ENCODE peak calls at places on chromosome 22, in eight cellular contexts. T, H, X, M, B, Q, K and E are unnamed samples.

GRCh38 chr22:50621491-50621880 is 6.5 kb downstream of the ARSA start:
- DNase-seq in B (no peak), T (no peak), K (no peak), M (no peak), X (no peak), Q (no peak), H (no peak), E (peak; percentile 60)

GRCh38 chr22:30474683-30475424 is 3.0 kb upstream of the SEC14L3 start:
- DNase-seq in M (peak; percentile 12), X (no peak), Q (no peak), T (no peak), H (peak; percentile 37), K (no peak), B (no peak), E (no peak)

GRCh38 chr22:32313532-32313931 is 44.1 kb upstream of the RFPL3 start:
- DNase-seq in X (no peak), M (no peak), B (no peak), Q (no peak), K (no peak), H (no peak), T (no peak), E (no peak)

GRCh38 chr22:17098379-17098819 is 13.6 kb downstream of the IL17RA start:
- DNase-seq in X (no peak), H (no peak), M (no peak), B (no peak), T (no peak), K (no peak), Q (no peak), E (no peak)

GRCh38 chr22:35629406-35630234 is 12.5 kb upstream of the MB start:
- DNase-seq in M (peak; percentile 77), K (no peak), B (peak; percentile 73), Q (peak; percentile 94), H (peak; percentile 64), T (peak; percentile 55), X (no peak), E (no peak)

GRCh38 chr22:35349704-35350538 is 31.0 kb upstream of the HMOX1 start:
- DNase-seq in K (no peak), T (no peak), X (no peak), B (no peak), M (peak; percentile 61), Q (no peak), H (peak; percentile 39), E (no peak)

GRCh38 chr22:46079093-46079860 is 71.0 kb upstream of the PPARA start:
- DNase-seq in T (peak; percentile 13), Q (no peak), H (no peak), B (no peak), X (peak; percentile 27), M (peak; percentile 66), K (no peak), E (no peak)

GRCh38 chr22:46233231-46233630 is 16.9 kb downstream of the CDPF1 start:
- DNase-seq in H (peak; percentile 77), B (peak; percentile 33), T (no peak), M (peak; percentile 76), Q (no peak), K (peak; percentile 18), X (peak; percentile 50), E (no peak)

GRCh38 chr22:31286360-31287255 is 5.7 kb downstream of the PIK3IP1 start:
- DNase-seq in M (no peak), X (no peak), H (no peak), T (no peak), Q (no peak), K (no peak), B (no peak), E (peak; percentile 55)

DNA sequence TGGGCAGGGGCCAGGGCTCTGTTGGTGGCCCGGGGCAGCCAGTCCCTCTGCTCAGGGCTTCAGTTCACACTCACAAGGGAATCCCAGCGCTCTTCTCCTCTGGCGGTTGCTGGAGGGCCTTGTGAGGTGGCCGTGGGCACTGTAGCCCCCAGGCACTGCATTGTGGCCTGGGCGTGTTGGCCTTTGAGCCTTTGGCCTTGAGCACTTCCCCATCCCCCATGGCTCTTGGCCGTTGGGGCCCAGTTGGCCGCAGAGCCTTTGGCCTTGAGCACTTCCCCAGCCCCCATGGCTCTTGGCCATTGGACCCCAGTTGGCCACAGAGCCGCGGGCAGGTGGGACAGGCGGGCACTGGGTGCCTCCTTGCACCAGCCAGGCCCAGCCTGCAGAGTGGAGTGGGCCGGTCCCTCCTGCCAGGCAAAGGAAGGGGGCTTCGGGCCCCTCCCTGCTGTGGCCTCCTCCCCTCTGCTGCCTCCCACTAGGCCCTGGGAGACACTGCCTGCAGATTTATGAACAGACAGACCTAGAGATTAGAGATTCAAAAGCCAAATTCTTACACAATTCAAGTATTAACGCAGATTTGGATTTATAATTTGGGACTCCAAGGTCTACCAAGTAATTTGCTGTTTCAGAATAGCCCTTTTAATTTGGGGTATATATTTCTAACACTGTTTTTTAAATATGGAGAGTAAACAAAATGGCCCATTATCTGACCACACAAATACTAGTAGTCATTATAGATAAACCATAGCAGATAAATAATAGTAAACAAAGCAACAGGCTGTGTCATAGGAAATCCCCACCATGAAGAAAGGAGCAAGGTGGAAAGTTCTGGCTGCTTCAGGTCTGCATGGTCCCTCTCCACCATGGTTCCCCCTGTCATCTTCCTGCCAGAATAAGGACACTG is 18.2 kb upstream of the TXNRD2 start:
- DNase-seq in X (peak; percentile 25), K (no peak), H (no peak), M (peak; percentile 55), T (no peak), B (no peak), Q (no peak), E (no peak)
- H3K27ac ChIP-seq in X (peak overlapping the region; percentile 72), K (no peak overlapping the region), H (peak overlapping the region; percentile 27), M (peak overlapping the region; percentile 22), T (peak overlapping the region; percentile 50), B (peak overlapping the region; percentile 63), Q (no peak overlapping the region), E (no peak overlapping the region)

GRCh38 chr22:39958009-39958711 is 2.0 kb upstream of the TMA7B start:
- DNase-seq in Q (no peak), B (no peak), X (no peak), K (no peak), T (no peak), H (no peak), M (no peak), E (no peak)

GRCh38 chr22:39960791-39961746 is 872 bp downstream of the TMA7B start:
- DNase-seq in B (no peak), K (no peak), M (no peak), X (no peak), T (no peak), H (no peak), Q (peak; percentile 91), E (no peak)

GRCh38 chr22:39962071-39962470 is 1.9 kb downstream of the TMA7B start:
- DNase-seq in Q (no peak), X (no peak), M (no peak), H (no peak), B (no peak), T (no peak), K (no peak), E (no peak)

GRCh38 chr22:39958916-39959639 is 1.1 kb upstream of the TMA7B start:
- DNase-seq in X (no peak), K (no peak), B (no peak), T (no peak), H (no peak), M (no peak), Q (no peak), E (no peak)

GRCh38 chr22:39959640-39960447 is at the start of gene TMA7B:
- DNase-seq in K (no peak), B (no peak), M (no peak), Q (peak; percentile 21), H (no peak), X (no peak), T (no peak), E (peak; percentile 25)
- TF ChIP-seq CTCF in K (no peak), B (no peak), M (no peak), Q (peak; percentile 54), H (no peak), X (peak; percentile 36), T (no peak), E (peak; percentile 52)

GRCh38 chr22:47551438-47551788 is 789.0 kb downstream of the TBC1D22A start:
- DNase-seq in Q (no peak), M (no peak), B (no peak), H (no peak), X (no peak), T (no peak), K (no peak), E (no peak)

GRCh38 chr22:47548953-47549740 is 786.7 kb downstream of the TBC1D22A start:
- DNase-seq in Q (no peak), H (no peak), M (no peak), T (no peak), X (no peak), K (no peak), B (no peak), E (no peak)

GRCh38 chr22:47550524-47551437 is 788.3 kb downstream of the TBC1D22A start:
- DNase-seq in B (no peak), Q (no peak), T (no peak), X (no peak), H (no peak), M (no peak), K (no peak), E (no peak)

GRCh38 chr22:47547881-47548630 is 785.6 kb downstream of the TBC1D22A start:
- DNase-seq in M (no peak), H (no peak), Q (no peak), B (no peak), X (no peak), T (no peak), K (no peak), E (no peak)

GRCh38 chr22:47549741-47550340 is 787.4 kb downstream of the TBC1D22A start:
- DNase-seq in T (no peak), Q (no peak), M (no peak), X (no peak), H (no peak), B (no peak), K (no peak), E (no peak)
- H3K9me3 ChIP-seq in T (no peaks in the 10 kb centered on the region), Q (peaks cover 79% of the 10 kb centered on the region), M (peaks cover 4% of the 10 kb centered on the region), X (peaks cover 7% of the 10 kb centered on the region), H (no peaks in the 10 kb centered on the region), B (no peaks in the 10 kb centered on the region), K (no peaks in the 10 kb centered on the region), E (no peaks in the 10 kb centered on the region)

GRCh38 chr22:29310065-29310862 is 3.8 kb downstream of the GAS2L1 start:
- DNase-seq in B (no peak), X (no peak), T (no peak), H (no peak), Q (no peak), M (no peak), K (no peak), E (no peak)

GRCh38 chr22:29312218-29313125 is 3.0 kb downstream of the RASL10A start:
- DNase-seq in Q (no peak), X (no peak), H (peak; percentile 12), T (peak; percentile 11), M (peak; percentile 63), B (no peak), K (no peak), E (no peak)

GRCh38 chr22:29309332-29310064 is 3.0 kb downstream of the GAS2L1 start:
- DNase-seq in T (no peak), H (peak; percentile 74), X (peak; percentile 74), B (no peak), M (peak; percentile 87), Q (no peak), K (no peak), E (no peak)

GRCh38 chr22:29311468-29312217 is 3.9 kb downstream of the RASL10A start:
- DNase-seq in T (peak; percentile 15), B (no peak), Q (no peak), M (peak; percentile 80), H (no peak), K (no peak), X (no peak), E (no peak)

DNA sequence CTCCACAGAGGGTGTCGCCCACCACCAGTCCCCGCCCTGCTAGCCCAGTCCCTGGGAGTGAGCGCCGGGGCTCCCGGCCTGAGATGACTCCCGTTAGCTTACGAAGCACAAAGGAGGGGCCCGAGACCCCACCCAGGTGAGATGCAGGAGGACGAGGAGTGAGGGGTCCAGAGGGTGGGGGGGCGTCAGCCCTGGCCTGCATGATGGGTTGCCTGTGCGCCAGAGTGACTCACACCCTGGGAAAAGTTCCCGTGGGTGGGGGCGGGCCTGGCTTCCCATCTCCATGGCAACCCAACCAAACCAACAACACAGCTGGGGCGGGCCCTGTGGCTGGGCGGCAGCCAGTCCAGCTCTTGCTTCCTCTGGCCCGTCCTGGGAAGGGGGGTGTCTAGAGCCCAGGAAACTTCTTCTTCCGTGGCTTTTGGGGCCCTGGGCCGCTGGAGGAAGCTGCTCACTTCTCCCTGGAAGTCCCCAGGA is 4.5 kb downstream of the GAS2L1 start:
- DNase-seq in H (peak; percentile 98), T (peak; percentile 96), M (peak; percentile 97), Q (peak; percentile 90), B (peak; percentile 92), X (peak; percentile 95), K (no peak), E (no peak)
- H3K27ac ChIP-seq in H (peak overlapping the region; percentile 58), T (peak overlapping the region; percentile 71), M (peak overlapping the region; percentile 94), Q (no peak overlapping the region), B (peak overlapping the region; percentile 86), X (peak overlapping the region; percentile 97), K (no peak overlapping the region), E (no peak overlapping the region)